ENCODE peak calls at places on chromosomes 4 and X, in five cellular contexts. Y is WTC11, M is fibroblast of lung, H is tibial nerve, E is nucleus accumbens. G is an unnamed sample.

GRCh38 chr4:48772568-48772967 is 7.5 kb downstream of the FRYL start:
- DNase-seq in M (no peak), H (no peak), Y (no peak), E (no peak), G (no peak)

GRCh38 chr4:2482693-2483092 is 13.8 kb downstream of the RNF4 start:
- DNase-seq in E (no peak), H (peak), Y (no peak), M (peak), G (no peak)

GRCh38 chr4:116531870-116532269 is 553.5 kb downstream of the TRAM1L1 start:
- DNase-seq in Y (no peak), E (no peak), M (no peak), H (no peak), G (no peak)

GRCh38 chr4:27387706-27388105 is 527.1 kb downstream of the STIM2 start:
- DNase-seq in Y (no peak), M (no peak), E (no peak), H (no peak), G (no peak)

GRCh38 chr4:4271912-4272311 is 18.0 kb downstream of the LYAR start:
- DNase-seq in E (no peak), M (no peak), H (no peak), Y (no peak), G (no peak)

GRCh38 chr4:26048378-26048882 is 134.4 kb downstream of the SMIM20 start:
- DNase-seq in M (peak), E (no peak), Y (no peak), H (peak), G (no peak)

GRCh38 chr4:27278615-27279014 is 418.0 kb downstream of the STIM2 start:
- DNase-seq in M (peak), Y (peak), H (no peak), E (no peak), G (no peak)

GRCh38 chrX:48498374-48498809 is 10.4 kb upstream of the PORCN start:
- DNase-seq in H (no peak), M (peak), E (no peak), Y (no peak), G (no peak)

GRCh38 chr4:165606465-165607205 is 227.8 kb downstream of the CPE start:
- DNase-seq in E (no peak), H (no peak), Y (no peak), M (no peak), G (no peak)

GRCh38 chr4:184383497-184384055 is 90.8 kb downstream of the IRF2 start:
- DNase-seq in E (no peak), M (peak), H (peak), Y (no peak), G (no peak)

GRCh38 chr4:169286562-169287301 is 16.0 kb upstream of the SH3RF1 start:
- DNase-seq in M (peak), E (no peak), Y (peak), H (no peak), G (no peak)

GRCh38 chrX:134660627-134661026 is 2.4 kb upstream of the PLAC1 start:
- DNase-seq in M (peak), E (no peak), H (no peak), Y (no peak), G (no peak)

GRCh38 chr4:41982716-41983115 is 1.2 kb downstream of the DCAF4L1 start:
- DNase-seq in Y (no peak), M (no peak), H (no peak), E (no peak), G (no peak)

GRCh38 chrX:51825432-51825831 is 68.0 kb upstream of the MAGED1 start:
- DNase-seq in E (no peak), M (peak), H (no peak), Y (no peak), G (no peak)

GRCh38 chr4:145954924-145955339 is 16.3 kb upstream of the ZNF827 start:
- DNase-seq in Y (no peak), H (no peak), E (no peak), M (peak), G (no peak)

GRCh38 chr4:2786152-2786671 is 6.7 kb upstream of the SH3BP2 start:
- DNase-seq in M (no peak), E (no peak), H (no peak), Y (no peak), G (peak)

GRCh38 chr4:172596206-172596605 is 572.4 kb upstream of the GALNT7 start:
- DNase-seq in E (no peak), Y (peak), M (no peak), H (no peak), G (no peak)

GRCh38 chr4:81550005-81550896 is 78.5 kb upstream of the RASGEF1B start:
- DNase-seq in Y (no peak), M (no peak), H (no peak), E (no peak), G (no peak)

GRCh38 chrX:33272986-33273385 is 61.6 kb upstream of the DMD start:
- DNase-seq in Y (no peak), M (no peak), H (no peak), E (no peak), G (no peak)

GRCh38 chr4:629916-630641 is 4.7 kb downstream of the PDE6B start:
- DNase-seq in H (no peak), M (no peak), Y (peak), E (no peak), G (no peak)

GRCh38 chrX:103658681-103659433 is 27.6 kb downstream of the MORF4L2 start:
- DNase-seq in E (no peak), Y (no peak), M (no peak), H (no peak), G (no peak)

GRCh38 chr4:11497212-11497806 is 68.6 kb upstream of the HS3ST1 start:
- DNase-seq in E (no peak), H (no peak), M (no peak), Y (no peak), G (no peak)

GRCh38 chr4:53515076-53515475 is 76.2 kb downstream of the LNX1 start:
- DNase-seq in M (no peak), Y (no peak), H (no peak), E (no peak), G (no peak)

GRCh38 chr4:183413562-183414200 is 30.8 kb upstream of the CDKN2AIP start:
- DNase-seq in E (no peak), Y (no peak), H (no peak), M (no peak), G (no peak)

GRCh38 chrX:68556036-68556435 is 57.2 kb downstream of the YIPF6 start:
- DNase-seq in M (no peak), Y (no peak), H (no peak), E (no peak), G (no peak)

GRCh38 chrX:148976571-148976970 is 476.2 kb downstream of the AFF2 start:
- DNase-seq in E (no peak), M (no peak), Y (no peak), H (no peak), G (no peak)

GRCh38 chr4:82371398-82371972 is 2.3 kb downstream of the HNRNPD start:
- DNase-seq in H (no peak), M (peak), E (no peak), Y (no peak), G (no peak)

GRCh38 chr4:123350191-123350544 is 46.4 kb upstream of the SPRY1 start:
- DNase-seq in E (no peak), Y (peak), H (no peak), M (no peak), G (no peak)

GRCh38 chrX:154750301-154751120 is at the start of gene GAB3:
- DNase-seq in E (no peak), M (peak), H (no peak), Y (peak), G (peak)

GRCh38 chr4:89434364-89434988 is 126.9 kb upstream of the GPRIN3 start:
- DNase-seq in H (no peak), M (peak), Y (no peak), E (no peak), G (peak)

GRCh38 chrX:151985955-151986354 is 11.5 kb upstream of the GABRE start:
- DNase-seq in E (no peak), H (no peak), Y (no peak), M (peak), G (no peak)

GRCh38 chr4:184983660-184984356 is 34.5 kb upstream of the HELT start:
- DNase-seq in E (peak), H (peak), M (peak), Y (peak), G (peak)

GRCh38 chrX:133555796-133556458 is 140.6 kb upstream of the GPC4 start:
- DNase-seq in M (no peak), Y (no peak), E (no peak), H (no peak), G (no peak)

GRCh38 chrX:133188631-133189030 is 29.5 kb downstream of the TFDP3 start:
- DNase-seq in M (no peak), E (no peak), H (no peak), Y (no peak), G (no peak)

GRCh38 chrX:47204970-47205369 is 11.3 kb downstream of the UBA1 start:
- DNase-seq in E (no peak), M (no peak), H (no peak), Y (no peak), G (no peak)

GRCh38 chrX:43964936-43965335 is 8.3 kb downstream of the NDP start:
- DNase-seq in Y (no peak), M (no peak), E (no peak), H (no peak), G (no peak)

GRCh38 chrX:81195712-81196111 is 6.0 kb downstream of the HMGN5 start:
- DNase-seq in Y (peak), H (peak), M (peak), E (no peak), G (peak)

GRCh38 chr4:52081216-52081615 is 30.1 kb downstream of the SPATA18 start:
- DNase-seq in E (no peak), Y (no peak), M (no peak), H (no peak), G (no peak)

GRCh38 chr4:140408974-140409373 is 18.5 kb downstream of the CLGN start:
- DNase-seq in Y (no peak), H (no peak), M (no peak), E (no peak), G (no peak)

GRCh38 chr4:37805091-37805490 is 21.4 kb upstream of the PGM2 start:
- DNase-seq in E (no peak), M (no peak), Y (no peak), H (no peak), G (no peak)

G was measured in naive B cell.